ENCODE peak calls at places on chromosomes 4 and X, in nine cellular contexts. M, Y, H, G, Q, I, T, B and V are unnamed samples.

GRCh38 chr4:153467154-153467896 is 1.2 kb downstream of the TMEM131L start:
- DNase-seq in Y (peak; percentile 82), T (peak; percentile 79), B (peak; percentile 40), Q (peak; percentile 83), G (no peak), M (no peak), I (peak; percentile 93), H (peak; percentile 80), V (no peak)

GRCh38 chrX:36927712-36928111 is 80.5 kb upstream of the FAM47C start:
- DNase-seq in I (no peak), G (no peak), B (no peak), Q (no peak), Y (no peak), M (no peak), T (no peak), H (no peak), V (no peak)

GRCh38 chr4:182554736-182555135 is 311.5 kb downstream of the TENM3 start:
- DNase-seq in B (no peak), G (no peak), Y (no peak), H (no peak), Q (no peak), M (no peak), T (no peak), I (no peak), V (no peak)

GRCh38 chrX:71245159-71245558 is 8.8 kb downstream of the ZMYM3 start:
- DNase-seq in M (no peak), Y (no peak), Q (no peak), I (no peak), H (no peak), B (no peak), G (no peak), T (no peak), V (no peak)

GRCh38 chr4:78653655-78654054 is 102.1 kb downstream of the ANXA3 start:
- DNase-seq in Y (no peak), M (no peak), I (no peak), Q (no peak), B (no peak), H (no peak), G (no peak), T (no peak), V (no peak)

GRCh38 chrX:47585273-47585672 is 3.0 kb downstream of the TIMP1 start:
- DNase-seq in G (peak; percentile 81), I (no peak), M (peak; percentile 53), H (no peak), Y (no peak), Q (no peak), T (no peak), B (no peak), V (no peak)

GRCh38 chr4:185210102-185210981 is 944 bp downstream of the SNX25 start:
- DNase-seq in Q (peak; percentile 87), M (no peak), T (peak; percentile 71), I (peak; percentile 22), H (no peak), Y (peak; percentile 59), G (peak; percentile 91), B (peak; percentile 58), V (peak; percentile 67)

GRCh38 chrX:138669693-138670092 is 41.8 kb downstream of the FGF13 start:
- DNase-seq in H (no peak), I (no peak), G (no peak), B (no peak), Y (no peak), M (no peak), Q (no peak), T (no peak), V (no peak)

GRCh38 chr4:37132351-37132989 is 112.1 kb upstream of the NWD2 start:
- DNase-seq in T (no peak), Q (no peak), Y (no peak), H (no peak), M (no peak), I (no peak), G (no peak), B (no peak), V (no peak)

GRCh38 chr4:159429693-159430035 is 326.8 kb downstream of the RAPGEF2 start:
- DNase-seq in H (no peak), Y (no peak), I (no peak), M (no peak), Q (no peak), T (no peak), B (no peak), G (no peak), V (no peak)

GRCh38 chr4:74123065-74123728 is 24.2 kb upstream of the CXCL2 start:
- DNase-seq in H (peak; percentile 54), Q (no peak), B (no peak), T (no peak), G (no peak), M (no peak), Y (no peak), I (peak; percentile 69), V (no peak)

GRCh38 chr4:173167793-173168395 is 717 bp upstream of the GALNT7 start:
- DNase-seq in M (no peak), T (no peak), I (peak; percentile 64), Y (peak; percentile 28), G (no peak), B (peak; percentile 13), H (peak; percentile 38), Q (peak; percentile 92), V (no peak)

GRCh38 chr4:168600796-168601583 is 104.1 kb downstream of the PALLD start:
- DNase-seq in G (no peak), Q (no peak), Y (no peak), B (no peak), T (no peak), I (no peak), M (no peak), H (no peak), V (no peak)

GRCh38 chrX:55758033-55758432 is 40.5 kb downstream of the RRAGB start:
- DNase-seq in I (no peak), G (no peak), Q (no peak), B (no peak), Y (no peak), T (no peak), M (no peak), H (no peak), V (no peak)

GRCh38 chr4:82394896-82395295 is 21.1 kb upstream of the HNRNPD start:
- DNase-seq in B (no peak), T (no peak), H (no peak), G (no peak), Q (no peak), Y (no peak), M (no peak), I (no peak), V (no peak)

GRCh38 chrX:48938721-48939416 is 18.5 kb downstream of the OTUD5 start:
- DNase-seq in I (no peak), G (no peak), Q (no peak), Y (peak; percentile 42), H (no peak), M (no peak), B (no peak), T (no peak), V (no peak)

GRCh38 chr4:52670739-52671138 is 11.6 kb upstream of the USP46 start:
- DNase-seq in H (no peak), I (no peak), B (no peak), M (no peak), T (no peak), G (no peak), Q (peak; percentile 43), Y (no peak), V (no peak)
- TF ChIP-seq CTCF in H (no peak), I (no peak), B (no peak), M (no peak), T (no peak), G (no peak), Q (peak; percentile 41), Y (no peak), V (no peak)

GRCh38 chr4:46931981-46932380 is 22.9 kb upstream of the COX7B2 start:
- DNase-seq in H (no peak), M (no peak), T (no peak), B (peak; percentile 32), G (no peak), Q (no peak), I (peak; percentile 24), Y (no peak), V (no peak)
- TF ChIP-seq CTCF in H (no peak), M (no peak), T (peak; percentile 60), B (peak; percentile 58), G (no peak), Q (peak; percentile 80), I (no peak), Y (no peak), V (no peak)

GRCh38 chr4:115233600-115233999 is 120.2 kb upstream of the NDST4 start:
- DNase-seq in T (no peak), Q (no peak), B (no peak), M (no peak), G (no peak), I (no peak), H (no peak), Y (no peak), V (no peak)

GRCh38 chr4:115228851-115229250 is 115.4 kb upstream of the NDST4 start:
- DNase-seq in Y (no peak), M (no peak), G (no peak), H (no peak), T (no peak), Q (no peak), B (no peak), I (no peak), V (no peak)

GRCh38 chr4:115229873-115230272 is 116.5 kb upstream of the NDST4 start:
- DNase-seq in Q (no peak), T (no peak), M (no peak), I (no peak), H (no peak), G (no peak), Y (no peak), B (no peak), V (no peak)

DNA sequence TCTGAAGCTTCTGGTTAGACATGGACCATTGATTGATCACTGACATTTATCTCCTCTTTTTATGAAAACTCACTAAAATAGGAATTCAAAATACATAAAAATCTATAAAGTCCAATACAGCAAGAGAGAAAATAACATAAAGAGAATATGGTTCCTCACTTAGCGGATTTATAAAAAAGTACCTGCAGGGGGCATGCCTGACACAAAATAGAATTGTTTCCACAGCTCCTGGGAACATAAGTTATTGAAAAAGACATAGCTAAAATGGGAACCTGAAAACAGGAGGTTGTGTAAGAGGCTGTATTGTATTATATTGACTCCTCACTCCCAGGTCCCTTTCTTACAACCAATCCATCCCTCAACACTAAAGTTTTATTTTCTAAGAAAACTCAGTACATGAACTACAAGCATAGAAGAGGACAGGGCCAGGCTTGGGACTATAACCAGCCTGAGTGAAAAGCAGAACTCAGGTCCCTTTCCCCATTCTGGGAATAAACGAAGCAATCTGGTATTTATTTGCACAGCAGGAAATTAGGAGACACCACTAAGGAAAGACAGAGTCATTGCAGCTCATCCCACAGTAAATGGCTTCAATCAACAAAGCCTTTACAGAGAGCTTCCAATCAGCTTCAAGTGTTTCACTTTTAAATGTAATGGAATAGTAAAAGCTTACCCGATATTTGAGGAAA is 121.1 kb upstream of the NDST4 start:
- DNase-seq in M (no peak), I (no peak), Q (no peak), T (no peak), B (no peak), H (no peak), G (no peak), Y (no peak), V (no peak)
- TF ChIP-seq CTCF in M (no peak), I (no peak), Q (no peak), T (no peak), B (peak; percentile 7), H (no peak), G (no peak), Y (no peak), V (peak; percentile 17)

DNA sequence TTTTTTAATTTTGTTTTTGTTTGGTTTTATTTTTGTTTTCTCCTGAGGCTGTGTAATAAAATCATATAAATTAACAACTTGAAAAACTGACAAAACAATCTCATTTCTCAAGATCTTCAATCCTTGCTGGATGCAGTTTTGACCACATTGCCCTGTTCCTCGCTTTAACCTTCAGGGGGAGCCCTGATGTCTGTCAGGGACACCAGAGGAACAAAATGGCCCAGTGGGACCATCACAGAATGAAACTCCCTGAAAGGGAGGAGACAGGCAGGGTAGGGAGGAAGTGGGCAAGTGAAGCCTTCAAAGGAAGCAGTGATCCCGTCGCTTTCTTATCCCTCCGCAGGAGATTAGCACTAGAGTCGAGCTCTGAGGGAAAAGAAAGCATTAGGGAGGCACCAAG is 274.9 kb upstream of the LDB2 start:
- DNase-seq in T (peak; percentile 55), Q (peak; percentile 32), G (no peak), B (no peak), I (no peak), Y (no peak), M (no peak), H (no peak), V (no peak)
- TF ChIP-seq CTCF in T (peak; percentile 61), Q (peak; percentile 51), G (no peak), B (peak; percentile 42), I (no peak), Y (no peak), M (no peak), H (no peak), V (no peak)